ENCODE peak calls at places on chromosome 22, in six cellular contexts. B, F, X, Z, H and M are unnamed samples.

GRCh38 chr22:24938741-24939341 is 7.7 kb downstream of the LHFPL7 start:
- DNase-seq in F (peak; percentile 71), H (no peak), B (peak; percentile 82), X (peak; percentile 44), Z (peak; percentile 25), M (no peak)

GRCh38 chr22:37295213-37295886 is 13.0 kb downstream of the CYTH4 start:
- DNase-seq in Z (no peak), F (no peak), X (no peak), H (no peak), B (no peak), M (no peak)

GRCh38 chr22:19799322-19800190 is 39.0 kb downstream of the TBX1 start:
- DNase-seq in Z (peak; percentile 92), X (no peak), H (peak; percentile 94), F (peak; percentile 98), B (no peak), M (no peak)

GRCh38 chr22:49599039-49599438 is 228.6 kb downstream of the BRD1 start:
- DNase-seq in H (no peak), Z (no peak), F (no peak), B (no peak), X (no peak), M (no peak)

GRCh38 chr22:19046287-19046686 is 75.9 kb downstream of the DGCR2 start:
- DNase-seq in B (no peak), F (no peak), H (no peak), X (no peak), Z (no peak), M (no peak)

GRCh38 chr22:20033045-20033706 is 12.3 kb downstream of the TANGO2 start:
- DNase-seq in X (no peak), H (peak; percentile 81), Z (no peak), F (no peak), B (no peak), M (no peak)

GRCh38 chr22:19598054-19598855 is 74.0 kb upstream of the CLDN5 start:
- DNase-seq in H (no peak), B (peak; percentile 7), F (peak; percentile 19), X (no peak), Z (no peak), M (no peak)

GRCh38 chr22:37079668-37080171 is 28.2 kb downstream of the KCTD17 start:
- DNase-seq in B (no peak), F (peak; percentile 59), H (no peak), Z (peak; percentile 76), X (no peak), M (peak; percentile 80)

GRCh38 chr22:29254283-29254653 is 13.5 kb downstream of the RHBDD3 start:
- DNase-seq in B (peak; percentile 6), H (no peak), F (no peak), X (no peak), Z (no peak), M (no peak)

GRCh38 chr22:39169797-39170466 is 17.5 kb upstream of the CBX7 start:
- DNase-seq in B (no peak), H (no peak), Z (no peak), X (no peak), F (no peak), M (no peak)

GRCh38 chr22:49815641-49816071 is 12.0 kb downstream of the BRD1 start:
- DNase-seq in B (no peak), Z (peak; percentile 19), H (peak; percentile 51), F (no peak), X (no peak), M (no peak)

GRCh38 chr22:19407649-19408606 is 23.6 kb downstream of the HIRA start:
- DNase-seq in X (no peak), Z (peak; percentile 29), F (peak; percentile 9), B (no peak), H (no peak), M (no peak)

GRCh38 chr22:32815943-32816342 is 14.4 kb downstream of the TIMP3 start:
- DNase-seq in X (no peak), F (no peak), H (no peak), Z (no peak), B (no peak), M (no peak)

GRCh38 chr22:24485608-24486007 is 9.5 kb upstream of the UPB1 start:
- DNase-seq in F (no peak), B (no peak), X (no peak), Z (no peak), H (no peak), M (no peak)

GRCh38 chr22:45879552-45879949 is 97.4 kb downstream of the WNT7B start:
- DNase-seq in H (peak; percentile 40), B (no peak), F (no peak), Z (no peak), X (no peak), M (peak; percentile 5)

GRCh38 chr22:19870153-19871022 is 15.7 kb upstream of the GNB1L start:
- DNase-seq in H (no peak), Z (no peak), F (no peak), X (no peak), B (no peak), M (no peak)

GRCh38 chr22:27801197-27801615 is 350 bp downstream of the MN1 start:
- DNase-seq in Z (peak; percentile 41), X (no peak), B (peak; percentile 72), F (peak; percentile 81), H (peak; percentile 72), M (no peak)

GRCh38 chr22:45302047-45302446 is 7.7 kb upstream of the FAM118A start:
- DNase-seq in Z (peak; percentile 88), H (no peak), B (no peak), X (no peak), F (peak; percentile 95), M (no peak)

GRCh38 chr22:35921777-35922176 is 106.8 kb downstream of the RBFOX2 start:
- DNase-seq in Z (peak; percentile 90), F (peak; percentile 95), B (peak; percentile 71), H (peak; percentile 58), X (peak; percentile 72), M (no peak)

GRCh38 chr22:28822930-28823481 is 22.6 kb upstream of the XBP1 start:
- DNase-seq in X (no peak), Z (no peak), H (no peak), F (no peak), B (no peak), M (no peak)

GRCh38 chr22:17492247-17492646 is 71.1 kb upstream of the SLC25A18 start:
- DNase-seq in X (no peak), B (no peak), H (no peak), Z (no peak), F (no peak), M (no peak)

GRCh38 chr22:27311666-27312566 is 489.6 kb downstream of the MN1 start:
- DNase-seq in Z (no peak), B (no peak), F (no peak), X (no peak), H (no peak), M (no peak)

GRCh38 chr22:18032455-18033101 is 8.2 kb upstream of the MICAL3 start:
- DNase-seq in H (no peak), F (peak; percentile 95), X (peak; percentile 23), B (no peak), Z (peak; percentile 83), M (no peak)

GRCh38 chr22:33024626-33025025 is 33.6 kb downstream of the SYN3 start:
- DNase-seq in B (no peak), F (no peak), X (no peak), Z (no peak), H (no peak), M (no peak)

GRCh38 chr22:44448271-44448780 is 49.7 kb downstream of the RTL6 start:
- DNase-seq in B (no peak), F (peak; percentile 98), Z (peak; percentile 94), X (no peak), H (peak; percentile 82), M (no peak)